ENCODE peak calls at places on chromosomes 4 and X, in seven cellular contexts. H is CD4-positive, alpha-beta T cell; N is ovary; W is glutamatergic neuron; Y is tibial artery; Q is left lung; R is fibroblast of mammary gland. S is an unnamed sample.
A peak's percentile ranks its signal among the peaks of the same experiment; 100 is the strongest.

GRCh38 chrX:150062292-150063137 is 124.2 kb upstream of the EOLA2 start:
- DNase-seq in W (no peak), Y (peak; percentile 39), H (no peak), N (no peak), Q (no peak), R (peak; percentile 80), S (no peak)

GRCh38 chr4:78247541-78248285 is 190.6 kb downstream of the FRAS1 start:
- DNase-seq in N (no peak), H (no peak), Y (no peak), R (no peak), Q (no peak), W (no peak), S (no peak)

GRCh38 chrX:45623266-45623665 is 422.6 kb upstream of the DIPK2B start:
- DNase-seq in R (peak; percentile 96), Q (no peak), N (no peak), Y (no peak), H (no peak), W (no peak), S (no peak)

GRCh38 chr4:89586864-89587263 is 250.1 kb downstream of the SNCA start:
- DNase-seq in Q (no peak), H (no peak), W (no peak), Y (no peak), R (peak; percentile 51), N (no peak), S (no peak)

GRCh38 chr4:54255881-54256280 is 26.8 kb downstream of the PDGFRA start:
- DNase-seq in R (peak; percentile 83), H (no peak), Q (no peak), N (no peak), Y (peak; percentile 48), W (no peak), S (no peak)

GRCh38 chr4:179893967-179894590 is 2349.1 kb upstream of the TENM3 start:
- DNase-seq in Q (no peak), H (no peak), N (no peak), Y (no peak), W (no peak), R (no peak), S (no peak)

GRCh38 chr4:3640587-3640962 is 108.4 kb upstream of the LRPAP1 start:
- DNase-seq in W (no peak), Y (peak; percentile 46), H (no peak), Q (peak; percentile 63), R (peak; percentile 45), N (no peak), S (no peak)

GRCh38 chr4:15714616-15715015 is 11.8 kb downstream of the BST1 start:
- DNase-seq in R (peak; percentile 31), W (no peak), H (no peak), Q (no peak), Y (no peak), N (no peak), S (no peak)

GRCh38 chr4:174318829-174319764 is 35.4 kb downstream of the CEP44 start:
- DNase-seq in R (peak; percentile 66), Y (no peak), H (no peak), Q (no peak), W (no peak), N (no peak), S (no peak)

GRCh38 chrX:110097920-110098319 is 95.0 kb downstream of the TMEM164 start:
- DNase-seq in H (no peak), N (no peak), W (no peak), Y (no peak), R (no peak), Q (no peak), S (no peak)

GRCh38 chrX:149259241-149259640 is 245.9 kb downstream of the IDS start:
- DNase-seq in Q (no peak), W (no peak), R (peak; percentile 53), H (no peak), N (no peak), Y (no peak), S (no peak)

GRCh38 chrX:103066606-103067005 is 2.6 kb upstream of the BEX1 start:
- DNase-seq in Y (no peak), Q (no peak), W (no peak), R (peak; percentile 5), H (no peak), N (no peak), S (no peak)

GRCh38 chr4:23828779-23829178 is 61.1 kb downstream of the PPARGC1A start:
- DNase-seq in W (no peak), Y (no peak), N (no peak), R (no peak), Q (no peak), H (no peak), S (no peak)

GRCh38 chr4:123701046-123701445 is 304.5 kb downstream of the SPRY1 start:
- DNase-seq in Y (no peak), N (no peak), W (no peak), H (no peak), R (peak; percentile 63), Q (no peak), S (no peak)

GRCh38 chr4:85734446-85734845 is 259.5 kb downstream of the ARHGAP24 start:
- DNase-seq in H (no peak), W (no peak), N (no peak), Y (no peak), Q (no peak), R (peak; percentile 31), S (no peak)

GRCh38 chr4:134544303-134544761 is 342.7 kb upstream of the PABPC4L start:
- DNase-seq in Q (no peak), N (no peak), R (peak; percentile 1), W (no peak), H (no peak), Y (no peak), S (no peak)

GRCh38 chr4:31068257-31069075 is 348.3 kb downstream of the PCDH7 start:
- DNase-seq in N (no peak), Y (no peak), R (no peak), H (no peak), Q (no peak), W (no peak), S (no peak)

GRCh38 chr4:14338206-14338605 is 664.1 kb upstream of the CPEB2 start:
- DNase-seq in Q (no peak), R (peak; percentile 21), N (no peak), H (no peak), W (no peak), Y (no peak), S (no peak)

GRCh38 chrX:11188664-11189063 is 77.5 kb downstream of the HCCS start:
- DNase-seq in R (peak; percentile 72), Y (no peak), N (no peak), H (no peak), W (no peak), Q (no peak), S (no peak)

GRCh38 chr4:8675383-8675782 is 82.8 kb downstream of the CPZ start:
- DNase-seq in Q (no peak), H (no peak), W (no peak), N (no peak), R (no peak), Y (no peak), S (no peak)
- TF ChIP-seq CTCF in Q (no peak), H (no peak), W (no peak), N (no peak), R (no peak), Y (no peak), S (no peak)

GRCh38 chr4:140049924-140050681 is 103.9 kb downstream of the MAML3 start:
- DNase-seq in R (peak; percentile 35), W (peak; percentile 57), Q (no peak), N (no peak), H (no peak), Y (no peak), S (no peak)
- TF ChIP-seq CTCF in R (peak; percentile 38), W (peak; percentile 50), Q (no peak), N (no peak), H (no peak), Y (no peak), S (no peak)

GRCh38 chr4:151644625-151645024 is 116.2 kb downstream of the GATB start:
- DNase-seq in W (peak; percentile 75), Q (no peak), R (no peak), H (no peak), N (no peak), Y (no peak), S (no peak)
- TF ChIP-seq CTCF in W (peak; percentile 54), Q (no peak), R (peak; percentile 50), H (no peak), N (no peak), Y (no peak), S (no peak)

DNA sequence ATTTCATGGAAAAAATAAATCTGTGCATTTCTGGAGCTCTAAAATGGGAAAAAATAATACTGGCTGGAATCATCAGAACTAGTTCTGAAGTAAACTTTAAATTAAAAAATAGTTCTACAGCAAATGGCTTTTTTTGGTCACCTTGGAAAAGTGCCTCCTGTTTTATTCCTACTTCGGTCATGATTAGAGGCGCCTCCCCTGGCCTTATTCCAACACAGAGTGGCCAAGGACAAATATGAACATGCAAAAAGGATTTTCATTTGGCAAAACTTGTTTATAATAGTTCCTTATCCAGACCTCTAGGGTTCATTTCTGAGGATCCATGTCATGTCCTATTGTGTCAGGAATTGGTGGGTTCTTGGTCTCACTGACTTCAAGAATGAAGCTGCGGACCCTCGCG is 11.1 kb upstream of the KLF8 start:
- DNase-seq in W (no peak), R (no peak), Y (no peak), N (no peak), H (no peak), Q (no peak), S (no peak)
- TF ChIP-seq CTCF in W (no peak), R (no peak), Y (no peak), N (no peak), H (no peak), Q (no peak), S (no peak)

GRCh38 chr4:32400870-32401269 is 1680.7 kb downstream of the PCDH7 start:
- DNase-seq in R (no peak), N (no peak), H (no peak), Y (no peak), Q (no peak), W (no peak), S (no peak)
- TF ChIP-seq CTCF in R (no peak), N (no peak), H (no peak), Y (no peak), Q (no peak), W (no peak), S (no peak)

GRCh38 chrX:8879750-8880149 is 78.6 kb upstream of the FAM9A start:
- DNase-seq in Y (no peak), Q (no peak), N (no peak), W (peak; percentile 30), H (peak; percentile 5), R (peak; percentile 26), S (no peak)
- TF ChIP-seq CTCF in Y (no peak), Q (peak; percentile 47), N (no peak), W (peak; percentile 63), H (peak; percentile 39), R (peak; percentile 65), S (no peak)

GRCh38 chrX:82224961-82225360 is 1023.1 kb downstream of the SH3BGRL start:
- DNase-seq in Q (no peak), R (no peak), H (no peak), W (no peak), N (no peak), Y (no peak), S (no peak)
- TF ChIP-seq CTCF in Q (no peak), R (no peak), H (no peak), W (no peak), N (no peak), Y (no peak), S (no peak)

S was measured in omental fat pad.